ENCODE peak calls at places on chromosomes 5 and 9, in four cellular contexts. T is GM23248, Y is PC-3, W is HCT116. U is an unnamed sample.
A peak's percentile ranks its signal among the peaks of the same experiment; 100 is the strongest.

GRCh38 chr5:71862661-71863060 is 143.6 kb downstream of the CARTPT start:
- DNase-seq in T (no peak), Y (no peak), W (no peak), U (no peak)

GRCh38 chr5:170612256-170612656 is 108.4 kb downstream of the KCNIP1 start:
- DNase-seq in Y (no peak), T (no peak), W (no peak), U (peak; percentile 84)

GRCh38 chr5:154755361-154756202 is at the start of gene LARP1:
- DNase-seq in W (no peak), Y (no peak), T (peak; percentile 67), U (peak; percentile 70)

GRCh38 chr9:124282442-124283231 is 24.9 kb downstream of the NEK6 start:
- DNase-seq in W (no peak), T (no peak), Y (no peak), U (no peak)

GRCh38 chr9:120433701-120434100 is 146.3 kb downstream of the CDK5RAP2 start:
- DNase-seq in W (no peak), T (no peak), Y (no peak), U (no peak)

GRCh38 chr5:134345996-134346395 is 21.0 kb downstream of the CDKL3 start:
- DNase-seq in W (no peak), T (no peak), Y (peak; percentile 71), U (no peak)

GRCh38 chr5:74127377-74128338 is 501.7 kb downstream of the ARHGEF28 start:
- DNase-seq in W (no peak), T (peak; percentile 34), Y (peak; percentile 55), U (peak; percentile 20)

GRCh38 chr9:114908104-114908621 is 22.2 kb downstream of the TNFSF8 start:
- DNase-seq in T (peak; percentile 79), Y (peak; percentile 97), W (peak; percentile 38), U (no peak)

GRCh38 chr9:7433508-7434292 is 365.9 kb downstream of the DMAC1 start:
- DNase-seq in Y (no peak), T (no peak), W (no peak), U (no peak)

GRCh38 chr5:147573171-147573570 is 63.3 kb upstream of the DPYSL3 start:
- DNase-seq in W (no peak), T (no peak), Y (no peak), U (no peak)

GRCh38 chr5:181220178-181220515 is 2.9 kb upstream of the TRIM41 start:
- DNase-seq in Y (no peak), T (no peak), W (no peak), U (no peak)

GRCh38 chr9:21513431-21513830 is 31.3 kb upstream of the IFNE start:
- DNase-seq in Y (no peak), W (no peak), T (peak; percentile 54), U (no peak)

GRCh38 chr5:153147891-153148623 is 342.4 kb upstream of the GRIA1 start:
- DNase-seq in T (peak; percentile 64), Y (peak; percentile 49), W (no peak), U (peak; percentile 82)

GRCh38 chr9:79572032-79572890 is 496 bp downstream of the TLE4 start:
- DNase-seq in T (peak; percentile 89), Y (peak; percentile 39), W (no peak), U (peak; percentile 83)

GRCh38 chr9:76351006-76351405 is 43.2 kb downstream of the RFK start:
- DNase-seq in T (no peak), W (no peak), Y (no peak), U (no peak)

GRCh38 chr9:113876806-113877236 is 712 bp downstream of the ZNF618 start:
- DNase-seq in T (peak; percentile 72), W (no peak), Y (peak; percentile 41), U (peak; percentile 29)

GRCh38 chr9:111952559-111952958 is 55.9 kb downstream of the UGCG start:
- DNase-seq in Y (peak; percentile 67), T (peak; percentile 82), W (no peak), U (no peak)

GRCh38 chr5:149153751-149154610 is 12.7 kb downstream of the ABLIM3 start:
- DNase-seq in T (peak; percentile 93), W (no peak), Y (no peak), U (no peak)

GRCh38 chr5:134005415-134006118 is 792 bp upstream of the VDAC1 start:
- DNase-seq in T (no peak), Y (peak; percentile 16), W (no peak), U (peak; percentile 65)

GRCh38 chr5:59768204-59769040 is 125.1 kb downstream of the PDE4D start:
- DNase-seq in Y (peak; percentile 65), W (no peak), T (peak; percentile 70), U (peak; percentile 93)

DNA sequence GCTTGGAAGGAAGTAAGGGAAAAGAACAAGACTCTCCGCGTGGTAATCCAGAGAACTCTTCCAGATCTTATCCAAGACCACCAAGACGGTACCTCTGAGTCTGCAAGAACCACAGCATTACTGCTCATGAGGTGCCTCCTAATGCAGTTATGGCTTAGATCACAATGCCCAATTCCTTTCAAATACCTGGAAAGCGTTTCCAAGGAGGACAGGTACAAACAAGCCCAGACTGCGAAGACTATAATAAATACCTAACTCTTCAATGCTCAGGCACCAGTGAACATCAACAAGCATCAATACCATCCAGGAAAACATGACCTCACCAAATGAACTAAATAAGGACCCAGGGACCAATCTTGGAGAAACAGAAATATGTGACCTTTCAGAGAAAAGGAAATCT is 325.5 kb downstream of the CWC27 start:
- DNase-seq in W (no peak), Y (no peak), T (no peak), U (no peak)
- H3K27ac ChIP-seq in W (no peak overlapping the region), Y (no peak overlapping the region), T (no peak overlapping the region), U (no peak overlapping the region)

GRCh38 chr5:31638748-31639418 is at the start of gene PDZD2:
- DNase-seq in Y (peak; percentile 68), W (peak; percentile 48), T (peak; percentile 65), U (peak; percentile 94)

GRCh38 chr5:31640024-31640423 is 1.1 kb downstream of the PDZD2 start:
- DNase-seq in T (no peak), Y (no peak), W (no peak), U (peak; percentile 42)

GRCh38 chr5:31639488-31640011 is 619 bp downstream of the PDZD2 start:
- DNase-seq in T (no peak), W (no peak), Y (no peak), U (peak; percentile 49)

GRCh38 chr5:31638286-31638685 is 645 bp upstream of the PDZD2 start:
- DNase-seq in Y (no peak), W (no peak), T (peak; percentile 12), U (peak; percentile 25)

GRCh38 chr5:31637851-31638250 is 1.1 kb upstream of the PDZD2 start:
- DNase-seq in Y (no peak), W (no peak), T (no peak), U (no peak)
- H4K20me1 ChIP-seq in Y (no peaks in the 10 kb centered on the region), W (no peaks in the 10 kb centered on the region), T (no peaks in the 10 kb centered on the region), U (no peaks in the 10 kb centered on the region)

DNA sequence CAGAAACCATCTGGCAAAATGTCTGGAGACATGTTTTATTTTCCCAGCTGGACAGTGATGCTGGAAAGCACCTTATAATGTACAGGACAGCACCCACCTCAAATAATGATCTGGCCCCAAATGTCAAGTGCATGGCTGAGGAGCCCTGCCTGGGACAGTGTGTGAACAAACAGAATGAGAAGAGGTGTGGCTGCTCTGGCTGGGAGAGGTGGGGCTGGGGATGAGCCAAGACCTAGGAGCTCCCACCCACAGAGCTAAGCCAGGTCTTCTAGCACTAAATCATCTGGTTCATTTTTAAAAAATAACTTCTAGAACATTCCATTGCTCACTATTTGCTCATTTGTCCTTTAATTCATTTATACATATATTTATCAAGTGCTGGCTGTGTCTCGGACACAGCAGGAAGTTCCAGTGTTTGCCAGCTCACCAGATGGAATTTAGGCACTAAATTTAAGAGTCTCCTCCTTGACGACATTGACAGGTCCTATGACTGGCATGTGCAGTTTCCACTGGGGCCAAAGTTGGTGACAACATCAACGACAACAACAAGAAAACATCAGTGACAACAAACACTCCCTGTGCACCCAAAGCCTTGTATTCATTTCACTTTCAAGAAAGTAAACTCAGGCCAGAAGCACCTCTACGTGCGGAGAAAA is 59.1 kb downstream of the GTF3C4 start:
- DNase-seq in Y (no peak), T (no peak), W (no peak), U (no peak)
- TF ChIP-seq EZH2phosphoT487 in Y (no peak), T (no peak), W (no peak), U (no peak)

GRCh38 chr5:42515504-42515903 is 92.3 kb downstream of the GHR start:
- DNase-seq in W (no peak), T (no peak), Y (no peak), U (no peak)
- H3K27ac ChIP-seq in W (no peak overlapping the region), T (no peak overlapping the region), Y (no peak overlapping the region), U (no peak overlapping the region)

GRCh38 chr5:26578002-26578401 is 460.4 kb downstream of the CDH9 start:
- DNase-seq in Y (no peak), W (no peak), T (no peak), U (no peak)

GRCh38 chr5:26582350-26583040 is 455.9 kb downstream of the CDH9 start:
- DNase-seq in T (peak; percentile 7), W (no peak), Y (peak; percentile 56), U (no peak)
- H4K20me1 ChIP-seq in T (no peaks in the 10 kb centered on the region), W (no peaks in the 10 kb centered on the region), Y (no peaks in the 10 kb centered on the region), U (no peaks in the 10 kb centered on the region)

DNA sequence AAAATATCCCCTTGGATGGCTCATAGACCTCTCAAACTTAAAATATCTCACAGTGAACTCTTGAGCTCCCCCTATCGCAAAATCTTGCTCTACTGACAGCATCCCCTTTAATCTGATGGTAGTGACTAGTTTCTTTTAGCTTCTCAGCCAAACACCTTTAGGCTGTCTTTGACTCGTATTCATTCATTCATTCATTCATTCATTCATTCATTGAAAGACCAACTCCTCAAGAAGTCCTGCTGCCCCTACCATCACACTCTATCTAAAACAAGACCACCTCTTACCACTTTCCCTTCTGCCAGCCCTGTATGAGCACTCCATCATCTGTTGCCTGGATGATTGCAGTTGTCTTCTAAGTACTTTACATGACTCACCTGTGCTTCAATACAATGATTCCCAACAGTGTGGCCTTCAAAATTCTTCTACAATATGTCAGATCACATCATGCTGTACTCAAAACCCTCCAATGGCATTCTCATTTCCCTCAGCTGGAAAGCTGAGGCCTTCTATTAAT is 46.8 kb downstream of the ITGA2 start:
- DNase-seq in W (no peak), T (peak; percentile 65), Y (peak; percentile 52), U (peak; percentile 44)
- TF ChIP-seq EZH2phosphoT487 in W (no peak), T (no peak), Y (no peak), U (no peak)

U was measured in neural progenitor cell.